ENCODE peak calls at places on chromosomes 2 and 18, in four cellular contexts. T is HL-60, W is K562, M is GM12878. J is an unnamed sample.

GRCh38 chr2:27921880-27922589 is 31.5 kb downstream of the BABAM2 start:
- DNase-seq in T (no peak), W (no peak), M (no peak), J (no peak)

GRCh38 chr2:238924496-238925195 is 76.8 kb downstream of the TWIST2 start:
- DNase-seq in T (no peak), W (no peak), M (no peak), J (no peak)

GRCh38 chr2:26691881-26692813 is at the start of gene KCNK3:
- DNase-seq in T (no peak), W (peak), M (no peak), J (peak)

GRCh38 chr2:102107741-102108070 is 34.8 kb upstream of the IL1R1 start:
- DNase-seq in T (no peak), W (no peak), M (peak), J (no peak)

GRCh38 chr18:37435150-37435872 is 130.3 kb downstream of the CELF4 start:
- DNase-seq in T (no peak), W (no peak), M (no peak), J (no peak)

GRCh38 chr2:46749042-46749461 is 166.6 kb downstream of the MCFD2 start:
- DNase-seq in T (no peak), W (peak), M (no peak), J (no peak)

GRCh38 chr2:45836316-45836715 is 184.8 kb downstream of the PRKCE start:
- DNase-seq in T (no peak), W (no peak), M (no peak), J (no peak)

GRCh38 chr2:105646423-105647076 is 98.2 kb upstream of the NCK2 start:
- DNase-seq in T (no peak), W (no peak), M (no peak), J (no peak)

GRCh38 chr2:84435331-84436081 is 23.6 kb downstream of the SUCLG1 start:
- DNase-seq in T (no peak), W (no peak), M (no peak), J (no peak)

GRCh38 chr2:101114268-101114783 is 36.9 kb downstream of the TBC1D8 start:
- DNase-seq in T (no peak), W (no peak), M (no peak), J (no peak)

GRCh38 chr2:224922142-224922727 is 120.0 kb downstream of the DOCK10 start:
- DNase-seq in T (no peak), W (no peak), M (peak), J (no peak)

GRCh38 chr2:191942114-191943103 is 95.5 kb upstream of the CAVIN2 start:
- DNase-seq in T (no peak), W (no peak), M (no peak), J (no peak)

GRCh38 chr2:238241970-238242369 is 2.1 kb upstream of the HES6 start:
- DNase-seq in T (no peak), W (no peak), M (no peak), J (no peak)

GRCh38 chr2:64727013-64727767 is 73.5 kb upstream of the SERTAD2 start:
- DNase-seq in T (no peak), W (no peak), M (peak), J (peak)

GRCh38 chr2:28463893-28464292 is 32.0 kb upstream of the PLB1 start:
- DNase-seq in T (no peak), W (no peak), M (no peak), J (no peak)

GRCh38 chr2:127039387-127040031 is 67.4 kb downstream of the BIN1 start:
- DNase-seq in T (no peak), W (no peak), M (peak), J (peak)

GRCh38 chr18:499351-500229 is 911 bp downstream of the COLEC12 start:
- DNase-seq in T (no peak), W (no peak), M (no peak), J (no peak)

GRCh38 chr2:151560289-151560688 is 150.6 kb downstream of the RIF1 start:
- DNase-seq in T (no peak), W (no peak), M (no peak), J (no peak)

GRCh38 chr18:54260376-54261072 is 8.8 kb upstream of the POLI start:
- DNase-seq in T (no peak), W (no peak), M (no peak), J (no peak)

GRCh38 chr2:164110518-164110917 is 374.7 kb upstream of the FIGN start:
- DNase-seq in T (no peak), W (no peak), M (no peak), J (no peak)

GRCh38 chr2:239196474-239197021 is 204.3 kb downstream of the HDAC4 start:
- DNase-seq in T (no peak), W (no peak), M (no peak), J (no peak)

GRCh38 chr2:137838255-137839092 is 125.8 kb upstream of the HNMT start:
- DNase-seq in T (peak), W (peak), M (no peak), J (no peak)

GRCh38 chr2:202877699-202878098 is 6.1 kb upstream of the ICA1L start:
- DNase-seq in T (no peak), W (no peak), M (no peak), J (no peak)

GRCh38 chr2:120441744-120442471 is 96.0 kb downstream of the INHBB start:
- DNase-seq in T (no peak), W (no peak), M (no peak), J (no peak)

GRCh38 chr2:168246483-168247340 is 683 bp downstream of the STK39 start:
- DNase-seq in T (no peak), W (peak), M (no peak), J (peak)

GRCh38 chr2:224954980-224955379 is 87.3 kb downstream of the DOCK10 start:
- DNase-seq in T (no peak), W (no peak), M (no peak), J (no peak)

GRCh38 chr2:175432793-175433192 is 251.3 kb upstream of the ATP5MC3 start:
- DNase-seq in T (no peak), W (no peak), M (no peak), J (no peak)

GRCh38 chr2:212361174-212361756 is 177.3 kb downstream of the ERBB4 start:
- DNase-seq in T (no peak), W (no peak), M (no peak), J (no peak)

GRCh38 chr18:10851824-10852225 is 297.5 kb downstream of the PIEZO2 start:
- DNase-seq in T (no peak), W (peak), M (peak), J (peak)

GRCh38 chr2:174337337-174338154 is 2.8 kb downstream of the SP9 start:
- DNase-seq in T (no peak), W (peak), M (no peak), J (no peak)

GRCh38 chr18:72566327-72566726 is 22.2 kb upstream of the CBLN2 start:
- DNase-seq in T (no peak), W (no peak), M (no peak), J (no peak)

GRCh38 chr2:206250041-206250897 is 24.2 kb upstream of the ZDBF2 start:
- DNase-seq in T (no peak), W (no peak), M (no peak), J (no peak)

GRCh38 chr2:42513252-42513918 is 19.6 kb upstream of the KCNG3 start:
- DNase-seq in T (no peak), W (peak), M (no peak), J (no peak)

GRCh38 chr2:225104321-225104720 is 62.1 kb upstream of the DOCK10 start:
- DNase-seq in T (no peak), W (no peak), M (no peak), J (no peak)

GRCh38 chr2:60368437-60368836 is 185.0 kb downstream of the BCL11A start:
- DNase-seq in T (no peak), W (no peak), M (no peak), J (no peak)

GRCh38 chr2:166651080-166651675 is 157.1 kb upstream of the SCN7A start:
- DNase-seq in T (no peak), W (no peak), M (no peak), J (no peak)

GRCh38 chr2:210663574-210663973 is 107.2 kb downstream of the CPS1 start:
- DNase-seq in T (no peak), W (peak), M (no peak), J (no peak)

GRCh38 chr2:39925312-39925711 is 146.3 kb upstream of the THUMPD2 start:
- DNase-seq in T (no peak), W (no peak), M (no peak), J (no peak)

GRCh38 chr2:230955163-230955779 is 30.2 kb upstream of the GPR55 start:
- DNase-seq in T (no peak), W (no peak), M (no peak), J (no peak)
- TF ChIP-seq POLR2AphosphoS5 in T (no peak), W (no peak), M (no peak), J (no peak)

GRCh38 chr2:154170400-154170799 is 298.7 kb downstream of the GALNT13 start:
- DNase-seq in T (no peak), W (no peak), M (no peak), J (no peak)

GRCh38 chr2:154173164-154173563 is 301.4 kb downstream of the GALNT13 start:
- DNase-seq in T (no peak), W (no peak), M (no peak), J (no peak)

DNA sequence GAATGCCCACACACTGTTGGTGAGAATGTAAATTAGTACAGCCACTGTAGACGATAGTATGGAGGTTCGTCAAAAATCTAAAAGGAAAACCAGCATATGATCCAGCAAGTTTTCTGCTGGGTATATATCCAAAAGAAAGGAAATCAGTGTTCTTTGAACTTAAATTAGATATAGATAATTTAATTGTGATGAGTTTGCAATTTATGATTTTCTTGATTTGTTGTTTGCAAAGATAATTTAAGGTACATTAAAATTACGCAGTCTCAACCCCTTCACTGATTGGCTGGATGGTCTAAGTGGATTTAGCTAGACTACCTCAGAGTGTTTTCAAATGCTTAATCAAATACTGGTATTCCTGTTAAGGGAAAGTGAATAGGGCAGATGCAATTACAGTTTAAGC is 302.2 kb downstream of the GALNT13 start:
- DNase-seq in T (no peak), W (no peak), M (no peak), J (no peak)
- TF ChIP-seq SPI1 in T (no peak), W (no peak), M (no peak), J (no peak)

DNA sequence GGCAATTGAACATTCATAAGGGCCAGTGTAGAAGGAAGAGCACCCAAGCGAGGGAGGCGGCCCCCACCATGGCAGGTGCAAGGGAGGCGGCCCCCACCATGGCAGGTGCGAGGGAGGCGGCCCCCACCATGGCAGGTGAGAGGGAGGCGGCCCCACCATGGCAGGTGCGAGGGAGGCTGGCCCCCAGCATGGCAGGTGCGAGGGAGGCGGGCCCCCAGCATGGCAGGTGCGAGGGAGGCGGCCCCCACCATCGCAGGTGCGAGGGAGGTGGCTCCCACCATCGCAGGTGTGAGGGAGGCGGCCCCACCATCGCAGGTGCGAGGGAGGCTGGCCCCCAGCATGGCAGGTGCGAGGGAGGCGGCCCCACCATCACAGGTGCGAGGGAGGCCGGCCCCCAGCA is 24.7 kb upstream of the GPC1 start:
- DNase-seq in T (no peak), W (no peak), M (no peak), J (no peak)
- TF ChIP-seq POLR2AphosphoS5 in T (no peak), W (no peak), M (no peak), J (no peak)

GRCh38 chr2:85843543-85843942 is 45.2 kb downstream of the ST3GAL5 start:
- DNase-seq in T (peak), W (peak), M (no peak), J (no peak)
- TF ChIP-seq SPI1 in T (no peak), W (no peak), M (no peak), J (no peak)

DNA sequence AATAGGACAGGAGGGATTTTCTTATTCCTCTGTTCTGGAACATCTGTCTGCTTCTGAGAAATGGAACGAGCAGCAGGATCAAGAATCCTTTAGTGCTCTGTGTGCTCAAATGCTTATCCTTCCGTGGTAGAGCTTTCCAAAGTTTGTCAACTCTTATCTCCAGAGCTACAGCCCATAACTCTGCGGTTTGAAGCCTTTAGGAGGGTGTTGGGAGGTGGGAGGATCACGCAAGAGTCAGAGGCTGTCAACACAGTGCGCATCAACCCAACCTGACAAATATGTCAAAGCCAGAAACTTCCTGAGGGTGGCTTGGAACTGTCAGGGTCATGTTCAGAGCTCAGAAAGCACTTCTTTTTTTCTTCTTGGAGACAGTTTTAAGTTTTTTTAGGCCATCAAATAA is 95.9 kb downstream of the CRIM1 start:
- DNase-seq in T (no peak), W (peak), M (no peak), J (no peak)
- TF ChIP-seq POLR2AphosphoS5 in T (no peak), W (peak), M (no peak), J (no peak)

GRCh38 chr2:74188018-74188601 is 9.4 kb upstream of the MOB1A start:
- DNase-seq in T (no peak), W (no peak), M (no peak), J (no peak)
- TF ChIP-seq SPI1 in T (no peak), W (no peak), M (no peak), J (no peak)

GRCh38 chr2:128319457-128319772 is 747 bp upstream of the HS6ST1 start:
- DNase-seq in T (no peak), W (no peak), M (no peak), J (no peak)

GRCh38 chr2:128320609-128321420 is 2.1 kb upstream of the HS6ST1 start:
- DNase-seq in T (no peak), W (no peak), M (no peak), J (no peak)

GRCh38 chr2:128319773-128320608 is 1.3 kb upstream of the HS6ST1 start:
- DNase-seq in T (no peak), W (peak), M (no peak), J (no peak)

GRCh38 chr2:128317186-128317897 is 1.3 kb downstream of the HS6ST1 start:
- DNase-seq in T (no peak), W (peak), M (peak), J (peak)

GRCh38 chr2:128318776-128319456 is at the start of gene HS6ST1:
- DNase-seq in T (peak), W (peak), M (no peak), J (peak)
- TF ChIP-seq POLR2AphosphoS5 in T (peak), W (no peak), M (no peak), J (no peak)

DNA sequence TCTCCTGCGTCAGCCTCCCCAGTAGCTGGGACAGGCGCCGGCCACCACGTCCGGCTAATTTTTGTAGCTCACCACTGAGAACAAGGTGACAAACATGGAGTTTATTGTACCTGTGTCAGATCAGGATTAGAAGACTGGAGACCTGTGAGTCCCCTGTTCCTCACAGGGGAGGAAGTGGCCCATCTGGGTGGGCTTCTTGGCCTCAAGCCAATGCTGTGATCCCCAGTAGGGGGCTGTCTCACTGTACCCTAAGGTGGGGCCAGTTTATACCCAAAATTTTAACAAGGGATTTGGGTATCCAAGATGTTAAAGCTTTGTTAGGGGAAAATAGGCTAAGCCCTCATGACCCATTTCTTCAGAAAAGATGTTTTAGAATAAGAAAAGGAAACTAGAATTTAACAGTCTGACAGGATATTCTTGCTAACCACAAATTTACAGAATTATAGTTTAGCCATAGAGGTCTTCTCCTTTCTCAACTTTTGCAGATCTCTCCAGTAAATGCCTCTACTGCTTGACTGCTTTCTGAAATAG is 16.3 kb downstream of the PCBP1 start:
- DNase-seq in T (no peak), W (no peak), M (no peak), J (no peak)
- TF ChIP-seq SPI1 in T (no peak), W (peak), M (peak), J (peak)

DNA sequence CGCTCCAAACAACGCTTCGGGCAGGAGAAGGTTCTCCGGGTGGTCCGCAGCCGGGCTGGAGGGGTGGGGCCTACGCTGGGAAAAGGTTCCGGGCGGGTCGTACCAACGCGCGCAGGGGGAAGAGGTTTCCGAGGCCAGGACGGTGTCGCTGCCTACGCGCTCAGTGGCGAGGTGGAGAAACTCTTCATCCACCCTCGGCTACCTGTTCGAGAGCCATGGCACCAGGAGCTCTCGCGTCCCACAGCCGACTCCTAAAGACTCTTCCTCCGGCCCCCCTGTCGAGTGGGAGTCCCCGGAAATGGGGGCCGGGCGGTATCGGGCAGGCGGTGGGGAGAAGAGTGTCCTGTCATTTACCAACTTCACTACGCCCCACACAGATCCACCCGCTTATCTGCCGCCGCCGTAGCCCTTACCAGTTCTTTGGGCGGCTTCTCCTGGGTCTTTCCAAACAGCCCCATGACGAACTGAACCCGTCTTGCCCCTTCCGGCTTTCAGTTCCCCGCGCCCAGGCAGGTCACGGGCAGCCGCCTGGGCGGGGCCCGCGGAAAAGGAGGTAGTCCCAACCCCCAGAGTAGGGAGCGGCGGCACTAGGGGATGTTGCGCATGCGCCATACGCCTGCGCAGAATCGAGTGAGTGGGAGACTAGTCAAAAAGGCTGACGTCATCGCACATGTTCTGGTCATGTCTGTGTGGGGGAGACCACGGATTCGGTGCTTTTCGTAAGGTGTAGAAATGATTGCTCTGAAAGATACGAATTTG is at the start of gene CHMP3:
- DNase-seq in T (peak), W (peak), M (peak), J (peak)
- TF ChIP-seq POLR2AphosphoS5 in T (peak), W (peak), M (peak), J (peak)

GRCh38 chr18:49563130-49563540 is 1.3 kb downstream of the LIPG start:
- DNase-seq in T (no peak), W (no peak), M (no peak), J (no peak)

GRCh38 chr18:49563701-49564100 is 1.8 kb downstream of the LIPG start:
- DNase-seq in T (no peak), W (no peak), M (no peak), J (no peak)

GRCh38 chr18:49565656-49566055 is 3.8 kb downstream of the LIPG start:
- DNase-seq in T (no peak), W (no peak), M (no peak), J (no peak)

GRCh38 chr18:49565101-49565500 is 3.2 kb downstream of the LIPG start:
- DNase-seq in T (no peak), W (no peak), M (no peak), J (no peak)

GRCh38 chr18:49564435-49564834 is 2.6 kb downstream of the LIPG start:
- DNase-seq in T (no peak), W (no peak), M (no peak), J (no peak)
- TF ChIP-seq SPI1 in T (no peak), W (no peak), M (no peak), J (no peak)

J was measured in GM12891.